ENCODE peak calls at places on chromosomes 5 and 9, in eight cellular contexts. U is HCT116, D is body of pancreas, J is tibial nerve, X is spleen, G is sigmoid colon, B is Peyer's patch, V is prostate gland. P is an unnamed sample.

GRCh38 chr5:82277613-82277986 is 554 bp downstream of the RPS23 start:
- DNase-seq in U (no peak), D (no peak), J (no peak), X (no peak), G (no peak), B (no peak), V (no peak), P (no peak)

GRCh38 chr9:137277329-137278041 is at the start of gene TOR4A:
- DNase-seq in U (peak), D (peak), J (peak), X (peak), G (peak), B (peak), V (no peak), P (peak)

GRCh38 chr5:172172912-172173591 is 15.0 kb downstream of the STK10 start:
- DNase-seq in U (no peak), D (no peak), J (no peak), X (no peak), G (no peak), B (no peak), V (no peak), P (no peak)

GRCh38 chr5:38783011-38783551 is 62.7 kb upstream of the OSMR start:
- DNase-seq in U (no peak), D (no peak), J (no peak), X (no peak), G (no peak), B (no peak), V (peak), P (no peak)

GRCh38 chr5:134088291-134088690 is 26.2 kb upstream of the TCF7 start:
- DNase-seq in U (no peak), D (no peak), J (no peak), X (peak), G (no peak), B (peak), V (no peak), P (no peak)

GRCh38 chr5:180785794-180786221 is 16.8 kb downstream of the MGAT1 start:
- DNase-seq in U (no peak), D (peak), J (no peak), X (peak), G (no peak), B (no peak), V (peak), P (no peak)

GRCh38 chr5:155316310-155316709 is 302.8 kb downstream of the KIF4B start:
- DNase-seq in U (no peak), D (no peak), J (no peak), X (no peak), G (no peak), B (no peak), V (no peak), P (no peak)

GRCh38 chr9:10479172-10479571 is 133.6 kb downstream of the PTPRD start:
- DNase-seq in U (no peak), D (no peak), J (no peak), X (no peak), G (no peak), B (no peak), V (no peak), P (no peak)

GRCh38 chr9:2741441-2742158 is 24.3 kb downstream of the KCNV2 start:
- DNase-seq in U (no peak), D (peak), J (no peak), X (no peak), G (no peak), B (no peak), V (no peak), P (no peak)

GRCh38 chr5:154189256-154189818 is 1.2 kb upstream of the GALNT10 start:
- DNase-seq in U (no peak), D (peak), J (no peak), X (peak), G (peak), B (no peak), V (no peak), P (no peak)

GRCh38 chr5:150517272-150518152 is 9.6 kb downstream of the NDST1 start:
- DNase-seq in U (peak), D (peak), J (no peak), X (no peak), G (no peak), B (peak), V (no peak), P (no peak)

GRCh38 chr5:89703799-89704198 is 705.8 kb downstream of the CETN3 start:
- DNase-seq in U (no peak), D (no peak), J (no peak), X (no peak), G (no peak), B (no peak), V (no peak), P (no peak)

GRCh38 chr5:109691248-109691574 is 1.5 kb downstream of the MAN2A1 start:
- DNase-seq in U (no peak), D (no peak), J (no peak), X (no peak), G (no peak), B (no peak), V (no peak), P (no peak)
- H3K27ac ChIP-seq in U (no peak), D (peak), J (peak), X (peak), G (peak), B (peak), V (peak), P (peak)

DNA sequence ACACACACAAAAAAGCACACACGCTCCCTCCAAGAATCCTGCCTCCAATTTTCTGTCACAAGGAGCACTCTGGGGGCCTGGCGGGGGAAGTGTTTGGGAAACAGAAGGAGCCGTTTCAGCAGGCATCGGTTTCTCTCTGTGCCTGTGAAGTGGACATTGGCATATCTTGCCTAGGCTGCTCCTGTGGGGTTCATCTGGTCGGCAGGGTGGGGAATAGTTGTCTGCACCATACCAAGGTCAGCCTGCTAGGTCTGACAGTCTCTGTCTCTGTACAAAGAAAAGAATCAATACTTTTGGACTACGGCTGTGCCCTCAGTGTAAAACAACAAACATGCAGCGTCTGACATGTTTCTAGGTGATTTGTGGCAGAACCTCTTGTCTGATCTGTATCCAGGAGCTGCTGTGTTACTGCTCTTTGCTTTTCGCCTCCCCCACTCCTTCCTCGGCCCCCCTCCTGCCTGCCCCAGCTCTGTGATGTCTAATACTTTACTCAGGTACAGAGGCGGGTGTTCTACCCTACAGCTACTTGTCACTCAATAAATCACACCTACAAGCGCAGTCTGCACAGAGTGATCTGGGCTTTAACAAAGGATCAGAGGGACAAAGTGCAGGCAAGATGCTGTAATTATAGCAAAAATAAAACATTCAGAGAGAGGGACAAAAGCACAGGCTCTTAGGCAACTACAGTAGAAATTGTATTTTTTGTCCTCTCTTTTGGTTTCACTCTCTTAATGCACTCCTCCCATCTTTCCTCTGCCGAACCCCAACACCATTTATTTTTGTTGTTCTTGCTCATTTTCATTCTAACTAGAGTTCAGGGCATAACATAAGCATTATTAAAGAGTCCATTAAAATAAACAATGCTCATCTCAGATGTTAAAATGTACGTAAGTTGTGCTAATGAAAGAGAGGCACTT is 216.7 kb downstream of the BNC2 start:
- DNase-seq in U (no peak), D (no peak), J (no peak), X (no peak), G (peak), B (no peak), V (no peak), P (no peak)
- H3K4me3 ChIP-seq in U (no peak), D (no peak), J (peak), X (no peak), G (peak), B (no peak), V (no peak), P (peak)

DNA sequence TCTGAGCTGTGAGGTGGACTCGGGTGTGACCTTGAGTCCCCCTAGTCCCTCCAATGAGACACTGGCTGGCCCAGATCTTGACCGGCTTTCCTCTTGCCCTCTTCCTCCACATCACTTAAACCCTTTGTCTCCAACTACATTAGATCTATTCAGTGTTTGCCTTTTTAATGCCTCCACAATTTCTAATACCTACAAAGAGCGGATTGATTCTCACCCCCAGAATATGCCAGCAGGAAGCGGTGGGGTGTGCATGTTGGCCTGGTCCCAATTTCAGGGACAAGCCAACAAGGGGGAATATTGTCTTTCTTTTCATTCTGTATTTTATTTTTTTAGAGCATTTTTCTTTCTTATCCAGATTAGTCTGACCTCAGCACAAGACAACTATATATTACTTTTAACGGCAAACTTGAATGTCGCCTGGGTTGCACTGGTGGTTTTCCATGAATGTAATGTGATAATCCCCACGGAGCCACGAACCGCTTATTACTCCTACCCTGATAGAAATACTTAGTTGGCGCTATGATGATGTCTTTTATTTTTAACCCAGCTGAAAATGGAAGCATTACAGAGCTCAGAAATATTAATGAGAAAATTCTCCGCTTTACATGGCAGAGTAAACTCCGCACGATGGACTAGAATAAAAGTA is 68.5 kb upstream of the MYO10 start:
- DNase-seq in U (no peak), D (no peak), J (no peak), X (no peak), G (no peak), B (no peak), V (no peak), P (no peak)
- TF ChIP-seq POLR2A in U (no peak), D (no peak), J (no peak), X (no peak), G (no peak), B (no peak), V (no peak), P (no peak)

GRCh38 chr9:122922713-122923112 is 8.6 kb downstream of the ZBTB26 start:
- DNase-seq in U (no peak), D (no peak), J (no peak), X (no peak), G (no peak), B (no peak), V (no peak), P (no peak)

GRCh38 chr9:122929803-122930354 is 1.4 kb downstream of the ZBTB26 start:
- DNase-seq in U (no peak), D (no peak), J (no peak), X (no peak), G (no peak), B (no peak), V (no peak), P (no peak)

DNA sequence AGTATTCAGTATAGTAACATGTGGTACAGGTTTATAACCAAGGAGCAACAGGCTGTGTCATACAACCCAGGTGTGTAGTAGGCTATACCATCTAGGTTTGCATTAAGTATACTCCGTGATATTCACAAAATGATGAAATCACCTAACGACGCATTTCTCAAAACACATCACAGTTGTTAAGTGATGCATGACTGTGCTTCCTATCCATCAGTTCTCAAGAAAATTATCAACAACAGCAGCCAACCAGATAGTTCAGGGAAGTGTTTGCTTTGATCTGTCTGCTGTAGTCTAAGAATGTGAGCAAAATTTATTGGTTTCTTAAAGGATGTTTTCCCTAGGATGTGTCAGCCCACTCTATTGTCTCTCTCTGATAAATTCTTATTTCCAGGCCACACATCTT is 7.4 kb downstream of the ZBTB26 start:
- DNase-seq in U (no peak), D (no peak), J (no peak), X (no peak), G (no peak), B (no peak), V (no peak), P (no peak)
- H3K27ac ChIP-seq in U (no peak), D (no peak), J (no peak), X (no peak), G (no peak), B (no peak), V (no peak), P (no peak)